ENCODE peak calls at places on chromosome 1, in five cellular contexts. H is ovary, B is GM23248, C is AG10803, N is mesenchymal stem cell. E is an unnamed sample.

GRCh38 chr1:12619396-12620141 is 1.6 kb upstream of the DHRS3 start:
- DNase-seq in H (peak), B (peak), C (peak), N (peak), E (peak)

GRCh38 chr1:231613419-231614349 is 12.9 kb upstream of the DISC1 start:
- DNase-seq in H (no peak), B (no peak), C (no peak), N (no peak), E (no peak)

GRCh38 chr1:199403421-199404116 is 623.9 kb upstream of the NR5A2 start:
- DNase-seq in H (no peak), B (peak), C (peak), N (peak), E (peak)

GRCh38 chr1:71031426-71031825 is 16.2 kb downstream of the PTGER3 start:
- DNase-seq in H (no peak), B (peak), C (peak), N (no peak), E (no peak)

GRCh38 chr1:25553749-25554425 is 10.5 kb downstream of the LDLRAP1 start:
- DNase-seq in H (no peak), B (no peak), C (no peak), N (no peak), E (no peak)

GRCh38 chr1:62335656-62336055 is 16.4 kb upstream of the KANK4 start:
- DNase-seq in H (no peak), B (no peak), C (no peak), N (no peak), E (no peak)

GRCh38 chr1:248862695-248863010 is 3.8 kb upstream of the ZNF692 start:
- DNase-seq in H (no peak), B (no peak), C (no peak), N (peak), E (no peak)

GRCh38 chr1:2594001-2594640 is 7.5 kb downstream of the PRXL2B start:
- DNase-seq in H (peak), B (peak), C (peak), N (no peak), E (peak)

GRCh38 chr1:227234998-227235405 is 83.3 kb downstream of the CDC42BPA start:
- DNase-seq in H (no peak), B (peak), C (peak), N (peak), E (peak)

GRCh38 chr1:33738976-33739375 is 124.9 kb upstream of the HMGB4 start:
- DNase-seq in H (no peak), B (no peak), C (no peak), N (no peak), E (no peak)

GRCh38 chr1:226882631-226883409 is 12.4 kb downstream of the PSEN2 start:
- DNase-seq in H (no peak), B (peak), C (peak), N (peak), E (peak)

GRCh38 chr1:111283838-111284237 is 6.8 kb upstream of the CHIA start:
- DNase-seq in H (no peak), B (no peak), C (no peak), N (no peak), E (no peak)

GRCh38 chr1:92583821-92584760 is 97.4 kb upstream of the GFI1 start:
- DNase-seq in H (no peak), B (peak), C (peak), N (peak), E (peak)

GRCh38 chr1:67700692-67701410 is 15.8 kb downstream of the GADD45A start:
- DNase-seq in H (no peak), B (peak), C (no peak), N (peak), E (peak)

GRCh38 chr1:93882269-93882668 is 3.3 kb upstream of the DNTTIP2 start:
- DNase-seq in H (no peak), B (no peak), C (no peak), N (no peak), E (no peak)

GRCh38 chr1:99083338-99083737 is 78.7 kb upstream of the PLPPR5 start:
- DNase-seq in H (no peak), B (no peak), C (no peak), N (no peak), E (no peak)

GRCh38 chr1:111471012-111471411 is 2.8 kb upstream of the C1orf162 start:
- DNase-seq in H (no peak), B (no peak), C (no peak), N (no peak), E (no peak)

GRCh38 chr1:246214708-246215504 is 292.2 kb downstream of the SMYD3 start:
- DNase-seq in H (no peak), B (peak), C (peak), N (peak), E (peak)

GRCh38 chr1:23286401-23286800 is 57.7 kb downstream of the HNRNPR start:
- DNase-seq in H (no peak), B (peak), C (peak), N (no peak), E (no peak)

GRCh38 chr1:170776777-170777176 is 112.8 kb downstream of the PRRX1 start:
- DNase-seq in H (no peak), B (no peak), C (peak), N (no peak), E (no peak)

GRCh38 chr1:244092293-244093264 is 41.5 kb downstream of the ZBTB18 start:
- DNase-seq in H (no peak), B (peak), C (peak), N (no peak), E (peak)

GRCh38 chr1:26045712-26046312 is at the start of gene SLC30A2:
- DNase-seq in H (no peak), B (peak), C (no peak), N (no peak), E (no peak)

GRCh38 chr1:197798492-197798891 is 23.2 kb upstream of the DENND1B start:
- DNase-seq in H (no peak), B (no peak), C (no peak), N (peak), E (no peak)

GRCh38 chr1:222028151-222028550 is 286.3 kb upstream of the DUSP10 start:
- DNase-seq in H (no peak), B (no peak), C (no peak), N (no peak), E (no peak)

GRCh38 chr1:11407301-11407994 is 71.5 kb upstream of the DISP3 start:
- DNase-seq in H (no peak), B (no peak), C (no peak), N (no peak), E (no peak)

GRCh38 chr1:37763791-37764741 is 854 bp downstream of the EPHA10 start:
- DNase-seq in H (peak), B (peak), C (peak), N (peak), E (peak)

GRCh38 chr1:232432313-232432712 is 197.6 kb downstream of the SIPA1L2 start:
- DNase-seq in H (no peak), B (no peak), C (no peak), N (no peak), E (peak)

GRCh38 chr1:239678181-239678580 is 291.8 kb downstream of the CHRM3 start:
- DNase-seq in H (no peak), B (no peak), C (no peak), N (no peak), E (no peak)

GRCh38 chr1:184059887-184060286 is 8.4 kb downstream of the TSEN15 start:
- DNase-seq in H (no peak), B (no peak), C (no peak), N (no peak), E (no peak)

GRCh38 chr1:1598720-1599029 is 1.3 kb downstream of the FNDC10 start:
- DNase-seq in H (no peak), B (no peak), C (no peak), N (no peak), E (no peak)

GRCh38 chr1:166869318-166870099 is 6.6 kb downstream of the TADA1 start:
- DNase-seq in H (no peak), B (no peak), C (no peak), N (no peak), E (no peak)

GRCh38 chr1:234842726-234843641 is 233.0 kb upstream of the IRF2BP2 start:
- DNase-seq in H (no peak), B (no peak), C (peak), N (no peak), E (peak)

GRCh38 chr1:10630661-10631120 is 155.9 kb downstream of the PEX14 start:
- DNase-seq in H (peak), B (no peak), C (no peak), N (no peak), E (no peak)

GRCh38 chr1:201946224-201946908 is at the start of gene LMOD1:
- DNase-seq in H (peak), B (peak), C (peak), N (peak), E (peak)

GRCh38 chr1:226019550-226019949 is 20.4 kb upstream of the SDE2 start:
- DNase-seq in H (no peak), B (no peak), C (no peak), N (no peak), E (no peak)

GRCh38 chr1:201903135-201903534 is 14.4 kb downstream of the SHISA4 start:
- DNase-seq in H (peak), B (peak), C (peak), N (peak), E (peak)

GRCh38 chr1:204410764-204411450 is 710 bp downstream of the PPP1R15B start:
- DNase-seq in H (no peak), B (peak), C (peak), N (peak), E (peak)

GRCh38 chr1:7956218-7957032 is 5.1 kb upstream of the PARK7 start:
- DNase-seq in H (no peak), B (peak), C (peak), N (peak), E (peak)

GRCh38 chr1:7953850-7954609 is 7.5 kb upstream of the PARK7 start:
- DNase-seq in H (peak), B (peak), C (peak), N (no peak), E (peak)

GRCh38 chr1:7960165-7960564 is 1.3 kb upstream of the PARK7 start:
- DNase-seq in H (no peak), B (no peak), C (no peak), N (no peak), E (no peak)

GRCh38 chr1:7948950-7949349 is 8.3 kb upstream of the TNFRSF9 start:
- DNase-seq in H (no peak), B (peak), C (peak), N (peak), E (peak)

DNA sequence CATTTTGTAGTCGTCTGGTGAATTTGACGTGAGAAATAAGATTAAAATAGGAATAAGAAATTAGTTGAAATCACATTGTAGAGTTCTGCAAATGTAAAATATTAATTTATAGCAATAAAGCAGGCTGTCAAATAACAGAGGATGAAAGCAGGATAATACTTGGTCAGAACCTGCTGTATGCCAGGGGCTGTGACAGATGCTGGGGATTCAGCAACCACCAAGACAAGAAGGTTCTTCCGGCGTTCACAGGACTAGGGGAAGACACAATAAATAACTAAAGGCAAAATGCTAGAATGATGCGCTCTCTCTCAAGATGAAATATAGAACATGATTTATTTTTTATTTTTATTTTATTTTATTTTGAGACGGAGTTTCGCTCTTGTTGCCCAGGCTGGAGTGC is 6.8 kb upstream of the PARK7 start:
- DNase-seq in H (no peak), B (no peak), C (no peak), N (no peak), E (no peak)
- H3K4me3 ChIP-seq in H (peak), B (peak), C (peak), N (peak), E (peak)

DNA sequence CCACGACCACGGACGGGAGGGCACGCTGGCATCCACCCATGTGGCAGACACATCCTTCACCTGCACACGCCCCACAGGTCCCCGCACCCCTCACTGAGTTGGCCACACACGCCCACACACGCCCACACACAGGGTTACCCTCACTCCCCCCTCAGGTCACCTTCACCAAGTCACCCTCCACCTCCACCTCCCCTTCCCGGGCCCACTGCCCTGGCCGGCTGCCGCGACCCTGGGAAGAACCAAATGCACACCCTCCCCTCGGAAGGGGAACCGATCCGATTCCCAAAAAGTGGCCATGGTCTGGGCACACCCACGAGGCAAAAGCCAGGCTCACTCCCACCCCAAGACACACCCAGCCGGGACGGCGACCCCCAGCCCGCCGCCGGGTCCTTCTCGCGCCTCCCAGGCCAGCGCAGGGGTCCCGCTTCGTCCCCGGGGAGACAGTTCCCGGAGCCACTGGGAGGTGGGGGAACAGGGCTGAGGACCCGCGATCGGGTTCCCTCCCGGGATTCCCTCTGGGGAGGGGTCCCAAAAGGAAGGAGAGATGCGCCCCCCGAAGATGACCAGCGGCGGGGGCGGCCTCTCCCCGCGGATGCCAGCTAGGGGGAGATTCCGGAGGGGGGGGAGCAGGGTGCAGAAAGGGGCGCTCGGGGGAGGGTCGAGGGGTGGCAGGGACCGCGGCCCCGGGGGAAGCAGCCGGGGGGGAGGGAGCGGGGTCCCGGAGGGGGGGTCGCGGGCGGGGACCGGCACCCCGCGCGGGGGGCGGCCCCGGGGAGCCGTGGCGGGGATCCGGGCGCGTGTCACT is 715 bp downstream of the SDC3 start:
- DNase-seq in H (peak), B (no peak), C (no peak), N (no peak), E (no peak)
- H3K4me3 ChIP-seq in H (peak), B (peak), C (peak), N (peak), E (peak)

GRCh38 chr1:229342902-229343587 is at the start of gene CCSAP:
- DNase-seq in H (peak), B (peak), C (peak), N (peak), E (peak)

GRCh38 chr1:229344937-229345684 is 2.3 kb upstream of the CCSAP start:
- DNase-seq in H (no peak), B (peak), C (peak), N (no peak), E (peak)

GRCh38 chr1:229342305-229342901 is 444 bp downstream of the CCSAP start:
- DNase-seq in H (peak), B (peak), C (peak), N (peak), E (peak)

GRCh38 chr1:229341811-229342304 is 989 bp downstream of the CCSAP start:
- DNase-seq in H (no peak), B (peak), C (peak), N (peak), E (peak)

GRCh38 chr1:229344139-229344538 is 1.3 kb upstream of the CCSAP start:
- DNase-seq in H (no peak), B (peak), C (no peak), N (no peak), E (no peak)
- H3K4me3 ChIP-seq in H (no peak), B (peak), C (peak), N (peak), E (no peak)

GRCh38 chr1:114097109-114097508 is 56.6 kb downstream of the SYT6 start:
- DNase-seq in H (no peak), B (no peak), C (no peak), N (no peak), E (no peak)
- H3K4me3 ChIP-seq in H (no peak), B (no peak), C (no peak), N (no peak), E (no peak)